ENCODE peak calls at places on chromosomes 2 and 18, in eight cellular contexts. A is heart right ventricle, O is cardiac muscle cell, W is endothelial cell of umbilical vein, J is pancreas, T is Peyer's patch, D is tibial artery, Z is ovary. V is an unnamed sample.

GRCh38 chr2:227228061-227228667 is 63.7 kb downstream of the COL4A3 start:
- DNase-seq in A (peak; percentile 56), O (peak; percentile 7), W (no peak), J (peak; percentile 21), T (peak; percentile 53), D (no peak), Z (no peak), V (no peak)

GRCh38 chr2:222440670-222441422 is 16.5 kb downstream of the SGPP2 start:
- DNase-seq in A (no peak), O (peak; percentile 81), W (peak; percentile 9), J (no peak), T (no peak), D (no peak), Z (no peak), V (no peak)

GRCh38 chr2:128438091-128438490 is 119.4 kb upstream of the HS6ST1 start:
- DNase-seq in A (no peak), O (no peak), W (no peak), J (no peak), T (no peak), D (peak; percentile 57), Z (peak; percentile 6), V (peak; percentile 64)

GRCh38 chr18:34780856-34781255 is 70.8 kb downstream of the DTNA start:
- DNase-seq in A (no peak), O (no peak), W (no peak), J (no peak), T (no peak), D (no peak), Z (no peak), V (no peak)

GRCh38 chr2:111708478-111708877 is 175.5 kb downstream of the ANAPC1 start:
- DNase-seq in A (no peak), O (no peak), W (no peak), J (no peak), T (no peak), D (no peak), Z (no peak), V (peak; percentile 28)

GRCh38 chr18:12409466-12409865 is 1.7 kb downstream of the PRELID3A start:
- DNase-seq in A (no peak), O (no peak), W (no peak), J (no peak), T (no peak), D (no peak), Z (no peak), V (no peak)

GRCh38 chr2:172480301-172481218 is 53.2 kb downstream of the ITGA6 start:
- DNase-seq in A (peak; percentile 63), O (peak; percentile 51), W (peak; percentile 68), J (no peak), T (no peak), D (no peak), Z (peak; percentile 69), V (no peak)

GRCh38 chr18:49030692-49031443 is 80.1 kb upstream of the SMAD7 start:
- DNase-seq in A (no peak), O (peak; percentile 37), W (no peak), J (no peak), T (no peak), D (peak; percentile 55), Z (no peak), V (no peak)

GRCh38 chr2:150126143-150126725 is 361.2 kb downstream of the RND3 start:
- DNase-seq in A (no peak), O (no peak), W (no peak), J (no peak), T (no peak), D (no peak), Z (no peak), V (no peak)

GRCh38 chr2:14781148-14781547 is 148.6 kb downstream of the LRATD1 start:
- DNase-seq in A (no peak), O (no peak), W (no peak), J (no peak), T (no peak), D (no peak), Z (no peak), V (no peak)

GRCh38 chr18:37534627-37535026 is 31.0 kb downstream of the CELF4 start:
- DNase-seq in A (no peak), O (no peak), W (no peak), J (no peak), T (no peak), D (no peak), Z (no peak), V (no peak)

GRCh38 chr18:37533647-37534565 is 31.7 kb downstream of the CELF4 start:
- DNase-seq in A (no peak), O (no peak), W (no peak), J (no peak), T (no peak), D (no peak), Z (no peak), V (no peak)

GRCh38 chr18:37537868-37538525 is 27.6 kb downstream of the CELF4 start:
- DNase-seq in A (peak; percentile 72), O (peak; percentile 75), W (peak; percentile 44), J (peak; percentile 45), T (peak; percentile 77), D (peak; percentile 78), Z (peak; percentile 68), V (no peak)

GRCh38 chr18:37536646-37537045 is 29.0 kb downstream of the CELF4 start:
- DNase-seq in A (no peak), O (no peak), W (no peak), J (no peak), T (no peak), D (no peak), Z (no peak), V (no peak)

DNA sequence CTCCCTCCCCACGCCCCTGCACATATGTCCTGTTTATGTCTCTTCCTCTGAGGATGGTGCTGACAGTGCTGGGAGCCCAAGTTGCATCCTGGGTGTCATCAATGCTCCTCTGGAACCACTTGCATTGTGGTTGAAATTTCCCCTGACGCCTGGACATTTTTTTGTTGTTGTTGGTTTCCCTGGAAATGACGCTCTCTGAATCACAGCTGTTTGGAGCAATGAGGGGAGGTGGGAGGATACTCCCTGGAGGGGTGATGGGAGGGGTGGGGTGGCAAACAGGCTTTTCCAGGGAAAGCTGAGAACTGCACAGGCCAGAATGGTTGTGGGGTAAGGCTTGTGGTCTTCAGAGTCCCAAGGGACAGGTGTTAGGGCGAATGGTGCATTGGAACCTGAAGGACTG is 29.6 kb downstream of the CELF4 start:
- DNase-seq in A (peak; percentile 29), O (peak; percentile 55), W (no peak), J (no peak), T (no peak), D (no peak), Z (no peak), V (no peak)
- H3K27me3 ChIP-seq in A (peaks cover 38% of the 10 kb centered on the region), O (peaks cover 50% of the 10 kb centered on the region), W (peaks cover 7% of the 10 kb centered on the region), J (no peaks in the 10 kb centered on the region), T (no peaks in the 10 kb centered on the region), D (peaks cover 72% of the 10 kb centered on the region), Z (no peaks in the 10 kb centered on the region), V (peaks cover 68% of the 10 kb centered on the region)

GRCh38 chr18:9631814-9632496 is 17.6 kb upstream of the PPP4R1 start:
- DNase-seq in A (no peak), O (peak; percentile 82), W (peak; percentile 36), J (no peak), T (no peak), D (no peak), Z (no peak), V (no peak)

GRCh38 chr18:9627642-9628041 is 13.3 kb upstream of the PPP4R1 start:
- DNase-seq in A (no peak), O (peak; percentile 77), W (no peak), J (no peak), T (no peak), D (no peak), Z (no peak), V (no peak)

GRCh38 chr18:9628984-9629383 is 14.6 kb upstream of the PPP4R1 start:
- DNase-seq in A (no peak), O (no peak), W (no peak), J (peak; percentile 15), T (no peak), D (no peak), Z (no peak), V (no peak)

GRCh38 chr18:9629709-9630108 is 15.3 kb upstream of the PPP4R1 start:
- DNase-seq in A (no peak), O (peak; percentile 72), W (no peak), J (no peak), T (no peak), D (no peak), Z (no peak), V (no peak)

GRCh38 chr18:9630444-9630843 is 16.1 kb upstream of the PPP4R1 start:
- DNase-seq in A (no peak), O (no peak), W (no peak), J (no peak), T (no peak), D (no peak), Z (no peak), V (no peak)
- H3K27ac ChIP-seq in A (no peak overlapping the region), O (no peak overlapping the region), W (no peak overlapping the region), J (no peak overlapping the region), T (no peak overlapping the region), D (no peak overlapping the region), Z (no peak overlapping the region), V (no peak overlapping the region)

DNA sequence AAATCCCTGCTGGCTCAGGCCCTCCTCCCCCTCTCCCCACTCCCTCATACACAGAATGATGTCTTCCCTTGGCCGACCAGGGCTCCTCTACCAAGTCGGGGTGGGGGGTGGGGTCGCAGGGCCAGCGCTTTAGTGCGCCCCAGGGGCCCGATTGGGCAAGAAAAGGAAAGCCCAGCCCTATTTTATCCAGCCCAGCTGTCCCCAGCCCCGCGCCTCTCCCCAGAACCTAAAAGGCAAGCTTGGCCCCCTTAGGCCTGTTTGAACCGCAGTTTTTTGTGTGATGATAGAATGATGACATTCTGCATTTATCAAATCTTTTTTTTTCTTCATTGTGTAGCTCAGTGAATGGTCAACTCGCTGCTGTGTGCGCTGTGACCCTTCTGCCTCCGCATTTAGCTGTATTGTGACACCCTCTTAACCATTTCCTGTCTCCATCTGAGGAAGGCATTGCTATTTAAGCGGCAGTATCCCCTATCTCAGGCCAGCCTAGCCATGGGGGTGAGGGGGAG is 231.4 kb downstream of the HAUS1 start:
- DNase-seq in A (no peak), O (peak; percentile 60), W (no peak), J (no peak), T (peak; percentile 19), D (peak; percentile 38), Z (no peak), V (no peak)
- H3K27me3 ChIP-seq in A (no peaks in the 10 kb centered on the region), O (no peaks in the 10 kb centered on the region), W (peaks cover 43% of the 10 kb centered on the region), J (no peaks in the 10 kb centered on the region), T (no peaks in the 10 kb centered on the region), D (peaks cover 44% of the 10 kb centered on the region), Z (no peaks in the 10 kb centered on the region), V (peaks cover 28% of the 10 kb centered on the region)

DNA sequence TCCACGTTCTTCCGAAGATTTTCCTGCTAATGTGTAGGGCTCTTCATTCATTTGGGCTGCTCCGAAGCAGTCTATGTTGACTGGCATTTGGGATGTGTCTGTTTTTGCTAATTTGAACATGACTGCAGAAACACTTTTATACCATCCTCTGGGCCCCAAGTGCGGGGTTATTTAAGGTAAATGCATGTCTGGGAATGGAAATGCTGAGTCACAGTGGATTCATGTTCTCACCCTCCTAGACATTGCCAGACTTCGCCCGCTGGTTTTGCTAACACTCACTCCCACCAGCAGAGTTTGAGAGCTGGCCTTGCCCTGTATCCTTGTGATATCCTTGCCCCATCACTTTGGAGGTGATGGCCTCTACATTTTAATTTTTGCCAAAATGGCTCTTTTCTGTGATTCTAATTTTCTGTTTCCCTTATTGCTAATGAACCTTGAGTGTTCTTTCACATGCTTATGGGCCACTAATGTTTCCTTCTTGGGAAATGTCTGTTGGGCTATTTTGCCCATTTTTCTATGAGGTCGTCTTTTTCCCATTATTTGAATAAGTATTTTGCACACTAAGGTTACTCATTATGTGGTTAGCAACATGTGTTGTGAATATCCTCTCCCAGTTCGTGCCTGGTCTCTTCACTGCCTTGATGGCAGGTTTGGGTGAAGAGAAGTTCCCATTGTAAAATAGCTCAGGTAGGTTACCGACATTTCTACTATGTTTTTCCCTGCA is 204.1 kb downstream of the GLI2 start:
- DNase-seq in A (no peak), O (peak; percentile 84), W (no peak), J (no peak), T (no peak), D (no peak), Z (no peak), V (no peak)
- H3K27ac ChIP-seq in A (no peak overlapping the region), O (peak overlapping the region; percentile 12), W (no peak overlapping the region), J (no peak overlapping the region), T (no peak overlapping the region), D (peak overlapping the region; percentile 7), Z (no peak overlapping the region), V (no peak overlapping the region)

GRCh38 chr2:240055177-240055917 is 2.0 kb upstream of the OR6B3 start:
- DNase-seq in A (no peak), O (no peak), W (no peak), J (no peak), T (no peak), D (no peak), Z (no peak), V (no peak)
- H3K27me3 ChIP-seq in A (peaks cover 45% of the 10 kb centered on the region), O (no peaks in the 10 kb centered on the region), W (no peaks in the 10 kb centered on the region), J (no peaks in the 10 kb centered on the region), T (no peaks in the 10 kb centered on the region), D (peaks cover 55% of the 10 kb centered on the region), Z (no peaks in the 10 kb centered on the region), V (peaks cover 76% of the 10 kb centered on the region)